ENCODE peak calls at places on chromosomes 3 and 15, in ten cellular contexts. I is foreskin fibroblast, C is GM12864, A is heart left ventricle, J is breast epithelium, Q is omental fat pad, U is neural progenitor cell, T is prostate gland, B is AG10803, W is fibroblast of mammary gland. Y is an unnamed sample.

GRCh38 chr15:37098468-37099320 is 1.7 kb downstream of the MEIS2 start:
- DNase-seq in I (no peak), C (no peak), A (peak; percentile 55), J (no peak), Q (no peak), U (peak; percentile 77), T (no peak), B (no peak), W (no peak), Y (no peak)

GRCh38 chr3:23738946-23739345 is 66.8 kb upstream of the UBE2E1 start:
- DNase-seq in I (no peak), C (no peak), A (no peak), J (no peak), Q (no peak), U (no peak), T (no peak), B (no peak), W (peak; percentile 76), Y (no peak)

GRCh38 chr15:83112233-83112958 is 5.0 kb downstream of the TM6SF1 start:
- DNase-seq in I (peak; percentile 90), C (no peak), A (peak; percentile 41), J (no peak), Q (no peak), U (no peak), T (no peak), B (peak; percentile 8), W (peak; percentile 60), Y (no peak)

GRCh38 chr3:127123533-127123932 is 69.4 kb upstream of the PRR23E start:
- DNase-seq in I (no peak), C (no peak), A (no peak), J (no peak), Q (no peak), U (no peak), T (no peak), B (no peak), W (no peak), Y (no peak)

GRCh38 chr3:197456271-197457091 is 99.3 kb downstream of the BDH1 start:
- DNase-seq in I (peak; percentile 86), C (no peak), A (peak; percentile 92), J (peak; percentile 78), Q (peak; percentile 68), U (peak; percentile 87), T (peak; percentile 64), B (peak; percentile 94), W (peak; percentile 82), Y (no peak)

GRCh38 chr3:105527949-105528348 is 161.2 kb downstream of the ALCAM start:
- DNase-seq in I (peak; percentile 52), C (peak; percentile 7), A (no peak), J (no peak), Q (no peak), U (no peak), T (no peak), B (no peak), W (peak; percentile 77), Y (no peak)

GRCh38 chr3:28104896-28105554 is 136.4 kb upstream of the CMC1 start:
- DNase-seq in I (no peak), C (no peak), A (no peak), J (no peak), Q (no peak), U (no peak), T (no peak), B (no peak), W (no peak), Y (no peak)

GRCh38 chr3:126267169-126267975 is 87.0 kb upstream of the ALDH1L1 start:
- DNase-seq in I (peak; percentile 87), C (no peak), A (peak; percentile 85), J (peak; percentile 74), Q (no peak), U (peak; percentile 97), T (peak; percentile 61), B (peak; percentile 97), W (peak; percentile 75), Y (no peak)

GRCh38 chr3:149816986-149817385 is 4.0 kb downstream of the RNF13 start:
- DNase-seq in I (peak; percentile 76), C (no peak), A (no peak), J (no peak), Q (no peak), U (no peak), T (no peak), B (peak; percentile 59), W (peak; percentile 91), Y (no peak)

GRCh38 chr3:188729422-188729821 is 442.3 kb upstream of the TPRG1 start:
- DNase-seq in I (no peak), C (no peak), A (no peak), J (no peak), Q (no peak), U (no peak), T (no peak), B (no peak), W (no peak), Y (no peak)

GRCh38 chr3:169528289-169528688 is 135.2 kb downstream of the MECOM start:
- DNase-seq in I (no peak), C (no peak), A (no peak), J (no peak), Q (no peak), U (no peak), T (no peak), B (no peak), W (no peak), Y (no peak)

GRCh38 chr3:47523310-47524073 is 10.0 kb upstream of the ELP6 start:
- DNase-seq in I (no peak), C (no peak), A (no peak), J (no peak), Q (no peak), U (no peak), T (peak; percentile 25), B (no peak), W (no peak), Y (no peak)

GRCh38 chr15:31197497-31198414 is 96.2 kb upstream of the TRPM1 start:
- DNase-seq in I (no peak), C (no peak), A (peak; percentile 45), J (no peak), Q (no peak), U (peak; percentile 67), T (no peak), B (no peak), W (peak; percentile 29), Y (no peak)

GRCh38 chr15:99165020-99165790 is 60.3 kb downstream of the SYNM start:
- DNase-seq in I (no peak), C (no peak), A (no peak), J (no peak), Q (no peak), U (no peak), T (no peak), B (no peak), W (no peak), Y (no peak)

GRCh38 chr15:95872366-95872771 is 458.1 kb upstream of the NR2F2 start:
- DNase-seq in I (peak; percentile 68), C (no peak), A (no peak), J (no peak), Q (no peak), U (no peak), T (no peak), B (peak; percentile 40), W (peak; percentile 56), Y (no peak)

DNA sequence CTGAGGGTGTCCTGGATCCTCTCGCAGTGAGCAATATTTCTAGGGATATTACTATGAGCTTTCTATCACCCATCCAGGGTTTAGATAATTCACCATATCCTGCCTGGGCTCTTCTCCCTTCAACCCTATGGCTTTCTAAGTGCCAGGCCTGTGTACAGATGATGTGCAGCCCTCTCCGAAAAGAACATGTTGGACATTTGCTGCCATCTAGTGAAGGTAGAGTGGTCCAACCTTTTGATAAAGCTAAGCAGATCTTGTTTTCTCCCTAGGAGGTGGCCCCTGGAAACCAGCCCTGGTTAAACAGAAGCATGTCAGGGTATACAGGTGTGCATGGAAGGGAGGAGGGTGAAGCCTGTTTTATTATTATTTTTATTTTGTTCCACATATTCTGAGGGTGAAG is 27.9 kb upstream of the SCN10A start:
- DNase-seq in I (peak; percentile 45), C (no peak), A (no peak), J (no peak), Q (no peak), U (peak; percentile 62), T (no peak), B (peak; percentile 67), W (peak; percentile 72), Y (no peak)
- TF ChIP-seq CTCF in I (peak; percentile 55), C (peak; percentile 25), A (peak; percentile 58), J (no peak), Q (no peak), U (peak; percentile 59), T (no peak), B (peak; percentile 71), W (peak; percentile 55), Y (peak; percentile 26)

GRCh38 chr3:58471025-58471887 is 20.6 kb upstream of the KCTD6 start:
- DNase-seq in I (peak; percentile 80), C (no peak), A (no peak), J (peak; percentile 37), Q (no peak), U (peak; percentile 31), T (peak; percentile 82), B (peak; percentile 85), W (peak; percentile 86), Y (no peak)
- TF ChIP-seq CTCF in I (no peak), C (no peak), A (no peak), J (no peak), Q (no peak), U (no peak), T (no peak), B (no peak), W (no peak), Y (no peak)

DNA sequence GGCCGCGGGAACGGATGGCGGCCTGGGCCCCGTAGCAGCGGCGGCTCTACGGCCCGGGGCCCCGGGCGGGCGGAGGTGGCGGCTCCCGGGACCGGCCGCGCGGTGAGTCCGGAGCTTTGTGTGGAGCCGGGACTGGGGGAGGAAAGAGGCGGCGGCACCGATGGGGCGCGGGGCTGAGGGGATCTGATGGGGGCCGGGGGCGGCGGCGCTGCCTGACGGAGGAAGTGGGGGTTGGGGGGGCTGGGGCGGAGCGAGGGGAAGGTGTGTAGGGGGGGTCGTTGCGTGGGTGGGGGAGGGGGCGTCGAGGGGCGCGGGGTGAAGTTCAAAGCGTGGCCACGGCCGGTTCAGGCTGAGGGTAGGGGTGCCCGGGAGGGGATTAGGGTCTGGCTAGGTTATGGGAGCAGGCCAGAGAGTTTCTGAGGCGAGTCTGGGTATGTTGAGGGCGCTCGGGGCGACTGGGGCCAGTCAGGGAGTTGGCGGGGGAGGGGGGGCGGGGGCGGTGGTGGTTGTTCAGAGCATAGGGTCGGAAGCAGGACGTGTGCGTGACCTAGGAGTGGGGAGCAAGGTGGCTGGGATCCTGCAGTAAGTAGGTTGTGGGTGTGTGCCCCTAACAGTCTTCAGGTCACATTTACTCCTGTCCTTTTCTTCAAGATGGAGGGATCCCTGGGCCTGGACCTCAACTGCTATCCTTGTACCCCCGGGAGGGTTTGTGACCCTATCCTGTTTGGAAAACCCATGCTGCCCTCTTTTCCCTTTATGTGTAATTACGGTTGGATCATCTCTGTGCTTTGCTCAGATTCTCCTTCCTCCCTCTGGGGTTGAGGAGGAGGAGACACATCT is 579 bp downstream of the ZNF609 start:
- DNase-seq in I (peak; percentile 81), C (no peak), A (peak; percentile 33), J (peak; percentile 27), Q (no peak), U (peak; percentile 56), T (peak; percentile 51), B (peak; percentile 85), W (peak; percentile 88), Y (no peak)
- TF ChIP-seq CTCF in I (peak; percentile 5), C (no peak), A (no peak), J (no peak), Q (no peak), U (no peak), T (no peak), B (peak; percentile 24), W (peak; percentile 12), Y (no peak)

DNA sequence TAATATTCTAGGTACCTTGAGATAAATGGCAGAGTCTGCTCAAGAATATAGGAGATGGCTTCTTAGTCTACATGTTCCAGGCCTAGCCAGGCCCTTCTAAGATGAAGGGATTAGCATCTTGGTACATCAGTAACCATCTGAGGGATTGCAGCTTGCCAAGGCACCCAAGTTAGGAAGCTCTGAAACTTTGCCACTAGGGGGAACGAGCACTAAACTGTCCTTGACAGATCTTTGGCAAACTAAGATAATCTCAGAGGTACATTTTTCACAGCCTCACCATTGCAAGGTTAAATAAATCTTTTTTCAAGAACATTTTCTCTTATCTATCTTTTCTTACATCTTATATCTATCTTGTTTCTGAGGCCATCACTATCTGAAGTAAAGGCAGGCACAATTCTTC is 351.2 kb downstream of the RAP2B start:
- DNase-seq in I (no peak), C (no peak), A (no peak), J (no peak), Q (no peak), U (peak; percentile 41), T (no peak), B (peak; percentile 8), W (peak; percentile 23), Y (no peak)
- TF ChIP-seq CTCF in I (peak; percentile 27), C (peak; percentile 47), A (no peak), J (no peak), Q (no peak), U (peak; percentile 51), T (no peak), B (peak; percentile 37), W (peak; percentile 38), Y (no peak)